ENCODE peak calls at places on chromosomes 3 and 15, in eight cellular contexts. S is psoas muscle, B is neuronal stem cell, L is fibroblast of lung, Y is adrenal gland, J is hepatocyte, U is heart right ventricle, V is aorta. E is an unnamed sample. For H3K4me1, the result is how much of the 10 kb centered on the place peaks cover.

GRCh38 chr3:48716508-48716981 is 476 bp downstream of the IP6K2 start:
- DNase-seq in B (no peak), Y (no peak), L (peak), S (no peak), J (no peak), V (no peak), U (peak), E (no peak)

GRCh38 chr15:69758810-69759410 is 306.3 kb downstream of the RPLP1 start:
- DNase-seq in S (no peak), L (peak), U (peak), Y (no peak), V (peak), J (no peak), B (no peak), E (peak)

GRCh38 chr3:20396335-20396734 is 210.3 kb upstream of the SGO1 start:
- DNase-seq in V (no peak), L (no peak), U (no peak), Y (no peak), S (no peak), J (no peak), B (no peak), E (peak)

GRCh38 chr3:113148307-113148703 is 63.1 kb upstream of the BOC start:
- DNase-seq in S (no peak), U (peak), Y (no peak), B (no peak), V (no peak), J (peak), L (no peak), E (no peak)

GRCh38 chr15:91956026-91956723 is 102.7 kb downstream of the SLCO3A1 start:
- DNase-seq in S (no peak), Y (no peak), U (peak), L (peak), J (no peak), B (no peak), V (no peak), E (no peak)

GRCh38 chr15:25899870-25900269 is 36.7 kb upstream of the ATP10A start:
- DNase-seq in Y (no peak), B (no peak), U (no peak), J (no peak), L (no peak), S (no peak), V (no peak), E (no peak)

GRCh38 chr3:131142580-131142979 is 115.9 kb downstream of the NEK11 start:
- DNase-seq in J (no peak), S (no peak), B (no peak), V (no peak), Y (no peak), U (no peak), L (no peak), E (no peak)

GRCh38 chr3:45790611-45791010 is 5.7 kb downstream of the SLC6A20 start:
- DNase-seq in L (no peak), U (no peak), S (no peak), Y (no peak), V (no peak), J (no peak), B (no peak), E (no peak)

GRCh38 chr3:127964053-127964452 is 49.0 kb downstream of the KBTBD12 start:
- DNase-seq in Y (no peak), J (peak), B (no peak), S (no peak), L (peak), V (no peak), U (no peak), E (no peak)

GRCh38 chr15:75801859-75802593 is 41.2 kb upstream of the UBE2Q2 start:
- DNase-seq in U (peak), V (peak), S (peak), Y (peak), B (peak), J (peak), L (peak), E (peak)

GRCh38 chr3:64220161-64220560 is 5.1 kb downstream of the PRICKLE2 start:
- DNase-seq in L (peak), Y (no peak), V (no peak), J (peak), U (no peak), S (no peak), B (no peak), E (no peak)

GRCh38 chr3:46923559-46924350 is 46.2 kb downstream of the PTH1R start:
- DNase-seq in V (peak), J (peak), B (peak), Y (no peak), L (no peak), U (no peak), S (no peak), E (peak)

DNA sequence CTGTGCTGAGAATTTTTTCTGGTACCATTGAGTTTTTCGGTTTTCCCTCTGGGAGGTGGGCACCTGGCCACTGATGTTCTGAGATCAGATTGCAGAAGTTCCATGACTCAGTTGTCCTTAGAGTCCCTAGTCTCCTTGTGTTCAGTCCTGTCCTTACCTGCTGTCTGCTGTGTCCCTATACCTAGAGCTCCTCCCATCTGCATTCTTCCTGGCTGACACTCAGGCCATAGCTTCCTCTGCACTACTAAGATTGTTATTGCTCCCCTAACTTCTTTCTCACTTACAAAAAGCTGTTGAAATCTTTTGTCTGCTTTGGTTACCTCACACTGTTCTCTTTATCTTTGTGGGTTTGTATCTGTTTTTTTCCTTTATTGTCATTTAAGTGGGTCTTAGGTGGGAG is 13.2 kb downstream of the USP3 start:
- DNase-seq in L (no peak), U (no peak), J (peak), Y (no peak), V (no peak), B (no peak), S (no peak), E (peak)
- H3K4me1 ChIP-seq in L (under half), U (half or more), J (under half), Y (half or more), V (under half), B (under half), S (half or more), E (under half)

DNA sequence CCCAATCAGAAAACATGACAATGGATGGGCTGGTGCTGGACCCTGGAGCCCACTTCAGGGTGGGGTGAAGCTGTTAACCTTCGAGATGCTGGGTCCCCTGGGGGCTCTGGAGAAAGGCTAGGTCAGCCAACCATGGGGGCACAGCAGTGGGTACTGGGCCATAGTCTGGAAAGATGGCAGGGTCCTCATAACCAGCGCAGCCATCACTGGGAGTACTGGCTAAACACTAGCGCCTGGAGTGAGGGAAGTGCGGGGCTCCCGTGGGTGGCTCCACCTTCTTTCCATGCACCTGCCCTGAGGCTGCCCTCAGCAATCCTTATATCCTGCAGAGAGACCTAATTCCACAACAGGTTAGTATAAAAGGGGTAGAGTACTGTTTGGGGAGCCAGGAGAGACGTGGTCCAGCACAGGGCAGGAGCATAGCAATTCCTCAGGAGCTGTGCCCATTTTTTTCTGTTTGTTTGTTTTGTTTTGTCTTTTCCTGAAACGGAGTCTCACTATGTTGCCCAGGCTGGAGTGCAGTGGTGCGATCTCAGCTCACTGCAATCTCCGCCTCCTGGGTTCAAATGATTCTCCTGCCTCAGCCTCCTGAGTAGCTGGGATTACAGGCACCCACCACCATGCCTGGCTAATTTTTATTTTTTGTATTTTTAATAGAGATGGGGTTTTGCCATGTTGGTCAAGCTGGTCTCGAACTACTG is 122.6 kb upstream of the MEF2A start:
- DNase-seq in U (no peak), J (no peak), B (no peak), L (no peak), S (no peak), Y (no peak), V (peak), E (no peak)
- H3K27ac ChIP-seq in U (peak), J (peak), B (no peak), L (no peak), S (peak), Y (no peak), V (no peak), E (no peak)

GRCh38 chr3:17639257-17639656 is 103.2 kb downstream of the TBC1D5 start:
- DNase-seq in B (no peak), V (no peak), U (no peak), S (no peak), Y (no peak), J (no peak), L (peak), E (no peak)
- H3K4me1 ChIP-seq in B (under half), V (under half), U (under half), S (under half), Y (half or more), J (under half), L (under half), E (under half)

DNA sequence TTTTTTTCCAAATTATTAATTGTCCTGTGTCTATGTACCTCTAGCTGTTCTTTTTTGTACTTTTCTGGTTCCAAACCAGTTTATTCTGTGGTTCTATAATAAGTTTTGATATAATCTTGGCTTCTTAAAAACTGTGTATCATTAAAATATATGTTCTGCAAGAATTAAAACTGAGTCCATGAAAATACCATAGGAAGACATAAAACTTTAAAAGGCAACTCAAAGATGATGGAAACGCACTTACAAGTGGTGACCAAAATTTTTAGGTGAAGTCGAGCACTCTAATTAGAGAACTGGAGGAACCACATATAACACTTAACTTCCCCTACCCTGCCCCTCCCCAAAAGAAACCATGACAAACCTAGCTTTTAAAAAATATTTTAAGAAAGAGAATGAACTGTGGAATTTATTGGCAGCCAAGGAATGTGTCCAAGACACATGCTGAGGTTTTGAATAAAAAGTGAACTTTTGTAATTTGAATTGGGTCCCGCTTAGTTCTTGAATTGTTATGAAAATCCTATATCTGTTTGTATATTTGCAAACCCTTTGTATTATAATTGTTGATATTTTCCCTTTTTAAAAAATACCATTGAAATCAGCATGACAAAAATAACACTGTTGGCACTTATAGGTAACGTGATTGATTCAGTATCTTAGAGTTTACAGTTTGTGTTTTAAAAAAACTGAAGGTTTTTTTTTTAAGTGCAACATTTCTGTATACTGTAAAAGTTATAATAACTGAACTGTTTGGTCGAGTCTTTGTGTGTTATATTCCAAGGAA is 7.7 kb downstream of the NR2F2 start:
- DNase-seq in V (no peak), J (no peak), B (no peak), U (no peak), L (peak), Y (no peak), S (no peak), E (no peak)
- H3K27ac ChIP-seq in V (no peak), J (peak), B (no peak), U (peak), L (peak), Y (peak), S (peak), E (no peak)

GRCh38 chr3:185824467-185825378 is at the start of gene IGF2BP2:
- DNase-seq in J (peak), V (peak), B (peak), L (peak), Y (peak), S (peak), U (peak), E (peak)
- H3K4me1 ChIP-seq in J (under half), V (under half), B (under half), L (under half), Y (under half), S (under half), U (under half), E (under half)

DNA sequence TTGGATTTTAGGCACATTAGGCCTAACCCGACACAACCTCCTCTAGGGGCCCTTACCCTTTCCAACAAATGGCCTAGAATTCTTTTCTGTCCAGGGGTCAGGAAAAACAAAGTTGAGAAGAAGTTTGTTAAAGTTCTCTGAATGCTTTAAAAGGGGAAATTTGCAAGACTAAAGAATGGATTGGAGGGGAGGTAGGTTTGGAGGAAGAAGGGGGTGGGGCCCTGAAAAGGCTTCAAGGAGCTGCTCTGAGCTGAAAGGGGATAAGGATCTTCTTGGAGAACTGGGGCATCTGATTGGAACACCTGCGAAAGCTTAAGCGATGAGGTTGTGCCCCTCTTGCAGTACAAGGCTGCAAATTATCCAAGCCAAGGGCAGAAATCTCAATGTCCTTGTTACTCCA is 3.9 kb upstream of the SENP2 start:
- DNase-seq in B (no peak), U (no peak), V (no peak), J (no peak), S (no peak), Y (no peak), L (no peak), E (no peak)
- H3K27ac ChIP-seq in B (no peak), U (no peak), V (no peak), J (no peak), S (no peak), Y (no peak), L (no peak), E (no peak)

DNA sequence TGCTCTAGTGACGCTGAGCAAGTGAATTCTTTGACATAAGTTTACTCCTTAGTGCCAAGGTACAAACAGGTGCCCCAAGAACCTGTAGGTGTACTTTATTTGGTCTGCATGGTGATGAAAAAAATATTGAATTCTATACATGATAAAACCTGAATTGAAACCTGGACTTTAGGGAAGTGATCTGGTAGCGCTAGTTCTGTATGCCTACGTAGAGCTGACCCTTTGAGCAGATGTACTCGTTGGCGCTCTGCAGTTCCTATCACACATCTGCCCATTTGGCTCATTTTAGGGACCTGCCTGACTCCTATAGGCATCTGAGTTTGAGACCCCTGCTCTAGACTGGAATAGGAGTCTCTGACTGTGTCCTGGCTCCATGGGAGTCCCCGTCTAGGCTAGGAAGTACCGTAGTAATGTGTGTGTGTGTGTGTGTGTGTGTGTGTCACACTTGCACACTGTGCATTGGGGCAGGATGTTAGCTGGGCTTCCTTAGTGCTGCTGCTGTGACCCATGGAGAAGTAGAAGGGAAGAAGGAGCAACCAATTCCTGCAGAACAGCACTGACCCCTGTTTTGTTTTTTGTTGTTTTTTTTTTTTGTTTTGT is 21.2 kb downstream of the STARD5 start:
- DNase-seq in L (no peak), S (no peak), U (no peak), Y (no peak), B (no peak), V (no peak), J (no peak), E (no peak)
- H3K4me1 ChIP-seq in L (under half), S (under half), U (under half), Y (under half), B (under half), V (under half), J (under half), E (under half)

GRCh38 chr15:58916962-58917361 is 16.5 kb downstream of the SLTM start:
- DNase-seq in S (no peak), Y (no peak), V (no peak), L (no peak), U (no peak), J (no peak), B (no peak), E (no peak)
- H3K27ac ChIP-seq in S (peak), Y (no peak), V (no peak), L (no peak), U (no peak), J (no peak), B (no peak), E (no peak)